ENCODE peak calls at places on chromosomes 16 and 17, in nine cellular contexts. H, Z, N, A, O, E, Y, W and S are unnamed samples.

GRCh38 chr16:10509534-10510025 is 70.8 kb downstream of the EMP2 start:
- DNase-seq in O (peak; percentile 88), H (peak; percentile 66), E (peak; percentile 89), W (peak; percentile 71), A (peak; percentile 67), N (peak; percentile 78), Y (peak; percentile 82), Z (peak; percentile 81), S (peak; percentile 57)

GRCh38 chr17:4530799-4531730 is 24.1 kb downstream of the MYBBP1A start:
- DNase-seq in W (no peak), N (no peak), E (no peak), O (no peak), Y (no peak), A (peak; percentile 12), Z (no peak), H (no peak), S (no peak)

GRCh38 chr17:1060991-1061390 is 64.1 kb downstream of the TIMM22 start:
- DNase-seq in Y (peak; percentile 84), H (peak; percentile 95), A (no peak), O (no peak), E (peak; percentile 99), W (peak; percentile 93), Z (no peak), N (no peak), S (no peak)

GRCh38 chr17:82246365-82247174 is 17.7 kb downstream of the SLC16A3 start:
- DNase-seq in A (peak; percentile 17), N (peak; percentile 22), W (no peak), E (peak; percentile 65), O (no peak), Y (peak; percentile 92), Z (no peak), H (peak; percentile 88), S (no peak)

GRCh38 chr16:27625050-27625697 is 75.2 kb downstream of the KATNIP start:
- DNase-seq in E (peak; percentile 35), A (no peak), H (no peak), O (no peak), Y (no peak), W (no peak), Z (no peak), N (peak; percentile 21), S (peak; percentile 89)

GRCh38 chr17:74850914-74851313 is 8.8 kb downstream of the GRIN2C start:
- DNase-seq in W (no peak), O (no peak), Y (no peak), A (no peak), Z (no peak), H (no peak), N (no peak), E (no peak), S (no peak)

GRCh38 chr16:85441189-85441889 is 171.8 kb upstream of the GSE1 start:
- DNase-seq in O (peak; percentile 61), H (no peak), W (peak; percentile 13), A (no peak), Y (no peak), Z (no peak), E (no peak), N (no peak), S (no peak)

GRCh38 chr16:14193316-14193871 is 122.3 kb downstream of the MRTFB start:
- DNase-seq in E (no peak), Y (no peak), O (peak; percentile 74), A (no peak), H (no peak), N (no peak), Z (peak; percentile 57), W (no peak), S (no peak)

GRCh38 chr16:28166394-28167208 is 45.2 kb downstream of the XPO6 start:
- DNase-seq in W (peak; percentile 13), N (no peak), O (no peak), E (peak; percentile 56), Z (no peak), Y (no peak), A (no peak), H (peak; percentile 91), S (no peak)

GRCh38 chr17:19339341-19339815 is 23.1 kb downstream of the B9D1 start:
- DNase-seq in A (no peak), N (no peak), Y (no peak), O (no peak), E (peak; percentile 58), H (no peak), Z (no peak), W (no peak), S (no peak)

GRCh38 chr16:20676268-20676828 is 21.1 kb downstream of the ACSM1 start:
- DNase-seq in W (no peak), Y (no peak), Z (no peak), E (no peak), A (no peak), H (peak; percentile 55), N (peak; percentile 54), O (no peak), S (no peak)

GRCh38 chr16:13915033-13915635 is 4.8 kb upstream of the ERCC4 start:
- DNase-seq in W (no peak), N (no peak), Z (no peak), E (no peak), A (no peak), Y (no peak), O (no peak), H (no peak), S (no peak)

DNA sequence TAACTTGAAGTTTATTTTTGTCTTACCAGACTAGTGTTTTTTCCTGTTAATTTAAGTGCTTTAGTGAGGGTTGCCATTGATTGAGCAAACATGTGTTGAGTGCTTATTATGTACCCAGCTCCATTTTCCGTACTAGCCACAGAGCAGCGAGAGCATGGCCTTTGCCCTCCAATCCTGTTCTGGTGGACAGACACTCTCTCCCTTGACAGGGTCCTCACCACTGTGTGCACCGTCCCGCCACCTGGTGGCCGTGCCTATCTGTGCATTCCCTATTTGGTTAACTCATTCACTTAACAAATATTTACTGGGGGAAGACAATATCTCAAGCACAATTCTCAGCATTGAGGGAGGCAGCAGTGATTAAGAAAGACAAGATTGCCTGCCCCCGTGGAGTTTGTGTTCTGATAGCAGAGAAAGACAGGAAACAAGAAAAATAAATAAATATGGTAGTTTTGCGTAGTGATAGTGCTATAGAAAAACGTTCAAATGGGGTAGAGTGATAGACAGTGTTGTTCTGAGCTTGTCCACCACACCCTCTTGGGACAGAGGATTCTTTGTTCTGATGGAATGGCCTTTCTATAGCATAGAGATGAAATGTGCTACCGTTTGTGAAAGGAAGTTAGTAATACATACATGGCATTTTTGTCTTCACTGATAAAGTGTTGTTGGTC is 13.0 kb downstream of the CDH13 start:
- DNase-seq in O (peak; percentile 49), A (no peak), E (peak; percentile 78), H (peak; percentile 56), N (peak; percentile 32), Y (peak; percentile 22), W (peak; percentile 42), Z (no peak), S (no peak)
- TF ChIP-seq CTCF in O (peak; percentile 92), A (peak; percentile 69), E (peak; percentile 83), H (peak; percentile 87), N (peak; percentile 49), Y (peak; percentile 61), W (peak; percentile 98), Z (peak; percentile 86), S (peak; percentile 83)

GRCh38 chr17:40980594-40980993 is 3.5 kb downstream of the KRT40 start:
- DNase-seq in Y (no peak), A (no peak), E (peak; percentile 77), N (no peak), Z (no peak), O (no peak), H (no peak), W (no peak), S (no peak)
- TF ChIP-seq CTCF in Y (no peak), A (no peak), E (no peak), N (no peak), Z (no peak), O (no peak), H (no peak), W (no peak), S (no peak)

GRCh38 chr17:72969293-72969692 is 123.2 kb downstream of the SLC39A11 start:
- DNase-seq in Y (no peak), A (no peak), E (no peak), O (no peak), N (no peak), Z (no peak), H (no peak), W (no peak), S (no peak)

GRCh38 chr17:72967263-72967962 is 125.1 kb downstream of the SLC39A11 start:
- DNase-seq in A (no peak), E (no peak), W (no peak), Y (no peak), O (no peak), Z (no peak), N (no peak), H (no peak), S (no peak)

GRCh38 chr17:72968798-72969197 is 123.7 kb downstream of the SLC39A11 start:
- DNase-seq in E (no peak), A (no peak), O (no peak), Z (no peak), Y (no peak), N (no peak), H (no peak), W (no peak), S (no peak)

GRCh38 chr17:72970246-72970645 is 122.2 kb downstream of the SLC39A11 start:
- DNase-seq in A (no peak), Y (no peak), Z (no peak), H (no peak), N (no peak), E (no peak), W (no peak), O (no peak), S (no peak)

DNA sequence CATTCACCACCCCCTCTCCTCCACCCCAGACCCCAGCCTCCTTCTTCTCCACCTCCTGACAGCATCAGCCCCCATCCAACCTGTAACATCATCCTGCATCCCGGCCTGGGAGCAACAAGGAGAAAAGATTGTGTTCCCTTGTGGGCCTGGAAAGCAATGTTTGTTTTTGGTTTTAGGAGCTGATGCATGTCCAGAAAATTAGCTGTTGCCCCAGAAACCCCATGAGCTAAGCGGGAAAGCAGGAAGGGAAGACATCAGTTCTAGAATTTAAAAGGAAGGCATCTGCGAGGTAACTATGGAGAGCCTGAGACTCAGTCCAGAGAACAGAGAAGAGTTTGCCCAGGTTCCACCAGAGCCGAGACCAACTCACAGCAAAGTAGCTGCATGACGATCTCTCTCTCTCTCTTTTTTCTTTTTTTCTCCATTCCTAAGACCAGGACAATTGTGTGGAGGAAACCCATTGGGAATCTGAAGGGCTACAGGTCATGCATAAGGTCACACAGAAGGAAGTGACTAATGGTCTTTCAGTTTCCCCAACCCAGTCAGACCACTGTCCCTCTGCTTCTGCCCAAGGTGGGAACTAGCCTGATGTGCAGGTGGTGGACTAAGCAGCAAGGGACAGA is 124.4 kb downstream of the SLC39A11 start:
- DNase-seq in O (no peak), H (no peak), Z (no peak), W (no peak), N (no peak), E (peak; percentile 37), A (no peak), Y (no peak), S (no peak)
- TF ChIP-seq CTCF in O (no peak), H (no peak), Z (no peak), W (no peak), N (no peak), E (no peak), A (no peak), Y (no peak), S (no peak)

GRCh38 chr17:76478730-76479514 is 11.5 kb downstream of the AANAT start:
- DNase-seq in N (no peak), A (no peak), E (no peak), H (no peak), O (no peak), W (no peak), Y (no peak), Z (no peak), S (no peak)
- TF ChIP-seq CTCF in N (no peak), A (no peak), E (no peak), H (no peak), O (no peak), W (no peak), Y (no peak), Z (no peak), S (no peak)